ENCODE peak calls at places on chromosomes 7 and 10, in eight cellular contexts. One of them, this sample, is unnamed.

GRCh38 chr10:63766766-63767505 is 245.7 kb downstream of the REEP3 start:
- DNase-seq in heart left ventricle: no peak
- DNase-seq in CD8-positive, alpha-beta T cell: no peak
- DNase-seq in tibial nerve: no peak
- DNase-seq in GM23338: peak
- DNase-seq in SK-N-SH: no peak
- DNase-seq in right cardiac atrium: no peak
- DNase-seq in GM23248: peak
- DNase-seq in this sample: no peak

GRCh38 chr10:36172054-36172531 is 530.0 kb upstream of the FZD8 start:
- DNase-seq in heart left ventricle: no peak
- DNase-seq in CD8-positive, alpha-beta T cell: no peak
- DNase-seq in tibial nerve: no peak
- DNase-seq in GM23338: no peak
- DNase-seq in SK-N-SH: no peak
- DNase-seq in right cardiac atrium: no peak
- DNase-seq in GM23248: peak
- DNase-seq in this sample: no peak

GRCh38 chr7:4069268-4070095 is 612.6 kb upstream of the FOXK1 start:
- DNase-seq in heart left ventricle: no peak
- DNase-seq in CD8-positive, alpha-beta T cell: no peak
- DNase-seq in tibial nerve: no peak
- DNase-seq in GM23338: no peak
- DNase-seq in SK-N-SH: no peak
- DNase-seq in right cardiac atrium: no peak
- DNase-seq in GM23248: no peak
- DNase-seq in this sample: no peak

GRCh38 chr7:40105879-40106473 is 28.4 kb downstream of the MPLKIP start:
- DNase-seq in heart left ventricle: no peak
- DNase-seq in CD8-positive, alpha-beta T cell: no peak
- DNase-seq in tibial nerve: no peak
- DNase-seq in GM23338: no peak
- DNase-seq in SK-N-SH: no peak
- DNase-seq in right cardiac atrium: no peak
- DNase-seq in GM23248: peak
- DNase-seq in this sample: no peak

GRCh38 chr10:29026065-29026797 is 262.6 kb upstream of the LYZL1 start:
- DNase-seq in heart left ventricle: no peak
- DNase-seq in CD8-positive, alpha-beta T cell: no peak
- DNase-seq in tibial nerve: no peak
- DNase-seq in GM23338: peak
- DNase-seq in SK-N-SH: no peak
- DNase-seq in right cardiac atrium: no peak
- DNase-seq in GM23248: no peak
- DNase-seq in this sample: no peak

GRCh38 chr7:39269034-39269433 is 291.3 kb downstream of the POU6F2 start:
- DNase-seq in heart left ventricle: no peak
- DNase-seq in CD8-positive, alpha-beta T cell: no peak
- DNase-seq in tibial nerve: no peak
- DNase-seq in GM23338: no peak
- DNase-seq in SK-N-SH: no peak
- DNase-seq in right cardiac atrium: no peak
- DNase-seq in GM23248: no peak
- DNase-seq in this sample: no peak

GRCh38 chr10:58662314-58662713 is 149.6 kb downstream of the BICC1 start:
- DNase-seq in heart left ventricle: no peak
- DNase-seq in CD8-positive, alpha-beta T cell: no peak
- DNase-seq in tibial nerve: no peak
- DNase-seq in GM23338: no peak
- DNase-seq in SK-N-SH: no peak
- DNase-seq in right cardiac atrium: no peak
- DNase-seq in GM23248: peak
- DNase-seq in this sample: no peak

GRCh38 chr10:120945801-120946302 is 94.7 kb downstream of the WDR11 start:
- DNase-seq in heart left ventricle: peak
- DNase-seq in CD8-positive, alpha-beta T cell: no peak
- DNase-seq in tibial nerve: no peak
- DNase-seq in GM23338: no peak
- DNase-seq in SK-N-SH: no peak
- DNase-seq in right cardiac atrium: peak
- DNase-seq in GM23248: peak
- DNase-seq in this sample: peak

GRCh38 chr7:155796381-155797261 is 15.6 kb downstream of the SHH start:
- DNase-seq in heart left ventricle: peak
- DNase-seq in CD8-positive, alpha-beta T cell: peak
- DNase-seq in tibial nerve: peak
- DNase-seq in GM23338: peak
- DNase-seq in SK-N-SH: peak
- DNase-seq in right cardiac atrium: peak
- DNase-seq in GM23248: peak
- DNase-seq in this sample: no peak

GRCh38 chr7:32658034-32658944 is 163.0 kb downstream of the AVL9 start:
- DNase-seq in heart left ventricle: no peak
- DNase-seq in CD8-positive, alpha-beta T cell: no peak
- DNase-seq in tibial nerve: no peak
- DNase-seq in GM23338: no peak
- DNase-seq in SK-N-SH: no peak
- DNase-seq in right cardiac atrium: peak
- DNase-seq in GM23248: no peak
- DNase-seq in this sample: no peak

GRCh38 chr10:17453377-17454091 is 861 bp downstream of the ST8SIA6 start:
- DNase-seq in heart left ventricle: peak
- DNase-seq in CD8-positive, alpha-beta T cell: peak
- DNase-seq in tibial nerve: peak
- DNase-seq in GM23338: peak
- DNase-seq in SK-N-SH: peak
- DNase-seq in right cardiac atrium: peak
- DNase-seq in GM23248: peak
- DNase-seq in this sample: no peak
- H3K27ac ChIP-seq in heart left ventricle: peak
- H3K27ac ChIP-seq in CD8-positive, alpha-beta T cell: peak
- H3K27ac ChIP-seq in tibial nerve: peak
- H3K27ac ChIP-seq in GM23338: no peak
- H3K27ac ChIP-seq in SK-N-SH: no peak
- H3K27ac ChIP-seq in right cardiac atrium: peak
- H3K27ac ChIP-seq in GM23248: no peak
- H3K27ac ChIP-seq in this sample: no peak

GRCh38 chr7:148932-149855 is 43.2 kb upstream of the FAM20C start:
- DNase-seq in heart left ventricle: peak
- DNase-seq in CD8-positive, alpha-beta T cell: peak
- DNase-seq in tibial nerve: peak
- DNase-seq in GM23338: peak
- DNase-seq in SK-N-SH: peak
- DNase-seq in right cardiac atrium: peak
- DNase-seq in GM23248: peak
- DNase-seq in this sample: peak
- H3K27ac ChIP-seq in heart left ventricle: peak
- H3K27ac ChIP-seq in CD8-positive, alpha-beta T cell: peak
- H3K27ac ChIP-seq in tibial nerve: peak
- H3K27ac ChIP-seq in GM23338: peak
- H3K27ac ChIP-seq in SK-N-SH: peak
- H3K27ac ChIP-seq in right cardiac atrium: peak
- H3K27ac ChIP-seq in GM23248: peak
- H3K27ac ChIP-seq in this sample: peak

DNA sequence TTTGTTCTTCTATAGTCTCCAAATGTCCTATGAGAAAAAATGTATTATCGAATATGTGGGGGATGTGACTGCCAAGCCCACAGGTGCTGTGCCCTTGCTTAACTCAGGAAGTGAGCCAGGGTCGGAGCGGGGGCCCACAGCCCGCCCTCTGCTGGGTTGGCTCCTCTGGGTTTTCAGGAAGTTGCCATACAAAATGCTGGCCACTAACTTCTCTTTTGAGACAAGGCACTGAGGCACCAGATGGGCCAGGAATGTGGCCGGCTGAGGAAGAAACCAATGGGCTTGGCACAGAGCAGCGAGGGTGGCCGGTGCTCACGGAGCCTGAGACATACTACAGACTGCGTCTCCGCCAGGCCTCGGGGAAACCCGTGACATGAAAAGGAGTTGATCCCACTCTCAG is 58.9 kb downstream of the FAM53B start:
- DNase-seq in heart left ventricle: peak
- DNase-seq in CD8-positive, alpha-beta T cell: peak
- DNase-seq in tibial nerve: no peak
- DNase-seq in GM23338: peak
- DNase-seq in SK-N-SH: no peak
- DNase-seq in right cardiac atrium: peak
- DNase-seq in GM23248: no peak
- DNase-seq in this sample: no peak
- H3K27ac ChIP-seq in heart left ventricle: peak
- H3K27ac ChIP-seq in CD8-positive, alpha-beta T cell: no peak
- H3K27ac ChIP-seq in tibial nerve: peak
- H3K27ac ChIP-seq in GM23338: no peak
- H3K27ac ChIP-seq in SK-N-SH: no peak
- H3K27ac ChIP-seq in right cardiac atrium: peak
- H3K27ac ChIP-seq in GM23248: no peak
- H3K27ac ChIP-seq in this sample: peak

GRCh38 chr10:104317195-104318095 is 20.8 kb downstream of the ITPRIP start:
- DNase-seq in heart left ventricle: no peak
- DNase-seq in CD8-positive, alpha-beta T cell: no peak
- DNase-seq in tibial nerve: peak
- DNase-seq in GM23338: no peak
- DNase-seq in SK-N-SH: no peak
- DNase-seq in right cardiac atrium: no peak
- DNase-seq in GM23248: peak
- DNase-seq in this sample: no peak

GRCh38 chr10:104315486-104315921 is 22.8 kb downstream of the ITPRIP start:
- DNase-seq in heart left ventricle: no peak
- DNase-seq in CD8-positive, alpha-beta T cell: no peak
- DNase-seq in tibial nerve: no peak
- DNase-seq in GM23338: no peak
- DNase-seq in SK-N-SH: no peak
- DNase-seq in right cardiac atrium: no peak
- DNase-seq in GM23248: no peak
- DNase-seq in this sample: no peak

GRCh38 chr10:104314591-104315485 is 23.4 kb downstream of the ITPRIP start:
- DNase-seq in heart left ventricle: no peak
- DNase-seq in CD8-positive, alpha-beta T cell: no peak
- DNase-seq in tibial nerve: peak
- DNase-seq in GM23338: no peak
- DNase-seq in SK-N-SH: no peak
- DNase-seq in right cardiac atrium: no peak
- DNase-seq in GM23248: no peak
- DNase-seq in this sample: no peak

GRCh38 chr10:104318096-104318725 is 20.1 kb downstream of the ITPRIP start:
- DNase-seq in heart left ventricle: no peak
- DNase-seq in CD8-positive, alpha-beta T cell: no peak
- DNase-seq in tibial nerve: peak
- DNase-seq in GM23338: no peak
- DNase-seq in SK-N-SH: no peak
- DNase-seq in right cardiac atrium: no peak
- DNase-seq in GM23248: no peak
- DNase-seq in this sample: no peak

DNA sequence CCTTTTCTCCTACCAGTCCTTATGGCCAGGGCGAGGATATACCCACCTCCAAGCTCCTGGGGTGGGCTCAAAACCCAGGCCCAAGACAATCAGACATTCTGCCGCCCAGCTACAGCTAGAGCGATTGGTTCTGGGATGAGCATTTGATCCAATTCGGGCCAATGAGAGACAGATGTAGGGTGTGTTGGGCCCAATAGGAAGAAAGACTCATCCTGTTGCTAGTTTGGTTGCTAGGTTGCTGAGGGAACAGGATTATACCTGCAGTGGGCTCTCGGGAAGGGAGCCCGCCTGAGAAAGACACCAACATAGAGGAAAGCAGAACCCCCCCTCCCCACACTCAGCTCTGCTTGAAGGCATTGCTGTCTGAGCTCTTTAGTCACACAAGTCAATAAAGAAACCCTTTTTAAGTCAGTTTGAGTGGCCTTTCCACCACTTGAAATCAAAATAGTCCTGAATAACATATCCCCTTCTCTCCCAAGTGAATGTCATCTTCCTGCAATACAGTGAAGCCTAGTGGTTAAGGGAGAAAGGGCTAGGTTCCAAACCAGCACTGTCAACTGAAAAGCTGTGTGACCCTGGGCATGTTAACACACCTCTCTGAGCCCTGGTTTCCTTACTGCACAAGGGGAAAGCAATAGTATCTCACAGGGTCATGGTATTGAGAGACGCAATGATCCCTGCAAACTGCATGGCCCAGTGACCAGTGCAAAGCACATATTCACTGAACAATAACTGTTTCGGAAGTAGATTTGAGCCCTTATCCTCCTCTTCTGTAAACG is 21.8 kb downstream of the ITPRIP start:
- DNase-seq in heart left ventricle: no peak
- DNase-seq in CD8-positive, alpha-beta T cell: no peak
- DNase-seq in tibial nerve: no peak
- DNase-seq in GM23338: no peak
- DNase-seq in SK-N-SH: no peak
- DNase-seq in right cardiac atrium: no peak
- DNase-seq in GM23248: no peak
- DNase-seq in this sample: no peak
- H3K27ac ChIP-seq in heart left ventricle: no peak
- H3K27ac ChIP-seq in CD8-positive, alpha-beta T cell: no peak
- H3K27ac ChIP-seq in tibial nerve: peak
- H3K27ac ChIP-seq in GM23338: no peak
- H3K27ac ChIP-seq in SK-N-SH: no peak
- H3K27ac ChIP-seq in right cardiac atrium: peak
- H3K27ac ChIP-seq in GM23248: peak
- H3K27ac ChIP-seq in this sample: no peak

GRCh38 chr7:153043440-153043839 is 283.9 kb downstream of the ACTR3B start:
- DNase-seq in heart left ventricle: no peak
- DNase-seq in CD8-positive, alpha-beta T cell: no peak
- DNase-seq in tibial nerve: no peak
- DNase-seq in GM23338: no peak
- DNase-seq in SK-N-SH: no peak
- DNase-seq in right cardiac atrium: no peak
- DNase-seq in GM23248: no peak
- DNase-seq in this sample: no peak
- H3K27ac ChIP-seq in heart left ventricle: no peak
- H3K27ac ChIP-seq in CD8-positive, alpha-beta T cell: no peak
- H3K27ac ChIP-seq in tibial nerve: no peak
- H3K27ac ChIP-seq in GM23338: no peak
- H3K27ac ChIP-seq in SK-N-SH: no peak
- H3K27ac ChIP-seq in right cardiac atrium: no peak
- H3K27ac ChIP-seq in GM23248: no peak
- H3K27ac ChIP-seq in this sample: no peak

DNA sequence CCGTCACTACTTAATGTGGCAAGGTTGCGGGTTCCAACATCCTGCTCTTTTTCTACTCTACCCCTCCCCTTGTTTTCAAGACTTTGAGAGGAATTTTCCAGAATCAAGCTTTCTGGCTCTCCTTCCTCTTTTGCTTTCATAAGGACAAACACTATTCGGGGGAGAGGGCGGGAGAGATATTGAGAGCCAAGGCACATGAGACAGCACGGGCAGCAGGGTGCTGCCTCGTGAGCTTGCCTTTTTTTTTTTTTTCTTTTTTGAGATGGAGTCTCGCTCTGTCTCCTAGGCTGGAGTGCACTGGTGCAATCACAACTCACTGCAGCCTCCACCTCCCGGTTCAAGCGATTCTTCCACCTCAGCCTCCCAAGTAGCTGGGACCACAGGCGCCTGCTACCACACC is 6.8 kb upstream of the PFKFB3 start:
- DNase-seq in heart left ventricle: peak
- DNase-seq in CD8-positive, alpha-beta T cell: no peak
- DNase-seq in tibial nerve: no peak
- DNase-seq in GM23338: no peak
- DNase-seq in SK-N-SH: no peak
- DNase-seq in right cardiac atrium: peak
- DNase-seq in GM23248: peak
- DNase-seq in this sample: no peak
- H3K27ac ChIP-seq in heart left ventricle: peak
- H3K27ac ChIP-seq in CD8-positive, alpha-beta T cell: no peak
- H3K27ac ChIP-seq in tibial nerve: peak
- H3K27ac ChIP-seq in GM23338: no peak
- H3K27ac ChIP-seq in SK-N-SH: no peak
- H3K27ac ChIP-seq in right cardiac atrium: peak
- H3K27ac ChIP-seq in GM23248: no peak
- H3K27ac ChIP-seq in this sample: peak

This sample was measured in substantia nigra.